ENCODE peak calls at places on chromosomes 7 and 10, in six cellular contexts. One of them, this sample, is unnamed.

GRCh38 chr10:74272288-74272687 is 121.3 kb downstream of the ADK start:
- DNase-seq in AG09319: no peak
- DNase-seq in right lobe of liver: no peak
- DNase-seq in stimulated activated CD8-positive, alpha-beta memory T cell treated with anti-CD3 and anti-CD28 coated beads, Interleukin-2, amount 100 ng/mL, for 1 hour: no peak
- DNase-seq in iPS-NIHi11: no peak
- DNase-seq in foreskin fibroblast: no peak
- DNase-seq in this sample: no peak

GRCh38 chr7:1698221-1698620 is 28.1 kb downstream of the ELFN1 start:
- DNase-seq in AG09319: no peak
- DNase-seq in right lobe of liver: no peak
- DNase-seq in stimulated activated CD8-positive, alpha-beta memory T cell treated with anti-CD3 and anti-CD28 coated beads, Interleukin-2, amount 100 ng/mL, for 1 hour: no peak
- DNase-seq in iPS-NIHi11: no peak
- DNase-seq in foreskin fibroblast: no peak
- DNase-seq in this sample: no peak

GRCh38 chr7:129969881-129970446 is 17.2 kb upstream of the UBE2H start:
- DNase-seq in AG09319: no peak
- DNase-seq in right lobe of liver: no peak
- DNase-seq in stimulated activated CD8-positive, alpha-beta memory T cell treated with anti-CD3 and anti-CD28 coated beads, Interleukin-2, amount 100 ng/mL, for 1 hour: no peak
- DNase-seq in iPS-NIHi11: no peak
- DNase-seq in foreskin fibroblast: peak; percentile 38
- DNase-seq in this sample: no peak

GRCh38 chr7:4739528-4739992 is 35.9 kb upstream of the AP5Z1 start:
- DNase-seq in AG09319: no peak
- DNase-seq in right lobe of liver: no peak
- DNase-seq in stimulated activated CD8-positive, alpha-beta memory T cell treated with anti-CD3 and anti-CD28 coated beads, Interleukin-2, amount 100 ng/mL, for 1 hour: no peak
- DNase-seq in iPS-NIHi11: no peak
- DNase-seq in foreskin fibroblast: no peak
- DNase-seq in this sample: no peak

GRCh38 chr7:129188372-129188891 is at the start of gene SMO:
- DNase-seq in AG09319: no peak
- DNase-seq in right lobe of liver: peak; percentile 74
- DNase-seq in stimulated activated CD8-positive, alpha-beta memory T cell treated with anti-CD3 and anti-CD28 coated beads, Interleukin-2, amount 100 ng/mL, for 1 hour: no peak
- DNase-seq in iPS-NIHi11: peak; percentile 95
- DNase-seq in foreskin fibroblast: no peak
- DNase-seq in this sample: no peak

GRCh38 chr7:70614237-70614984 is 517.5 kb upstream of the GALNT17 start:
- DNase-seq in AG09319: peak; percentile 2
- DNase-seq in right lobe of liver: peak; percentile 89
- DNase-seq in stimulated activated CD8-positive, alpha-beta memory T cell treated with anti-CD3 and anti-CD28 coated beads, Interleukin-2, amount 100 ng/mL, for 1 hour: no peak
- DNase-seq in iPS-NIHi11: peak; percentile 65
- DNase-seq in foreskin fibroblast: no peak
- DNase-seq in this sample: peak; percentile 46

GRCh38 chr7:151592868-151593486 is 73.3 kb upstream of the RHEB start:
- DNase-seq in AG09319: peak; percentile 60
- DNase-seq in right lobe of liver: no peak
- DNase-seq in stimulated activated CD8-positive, alpha-beta memory T cell treated with anti-CD3 and anti-CD28 coated beads, Interleukin-2, amount 100 ng/mL, for 1 hour: no peak
- DNase-seq in iPS-NIHi11: no peak
- DNase-seq in foreskin fibroblast: peak; percentile 87
- DNase-seq in this sample: peak; percentile 19

GRCh38 chr7:2614646-2615330 is 17.0 kb upstream of the TTYH3 start:
- DNase-seq in AG09319: peak; percentile 52
- DNase-seq in right lobe of liver: no peak
- DNase-seq in stimulated activated CD8-positive, alpha-beta memory T cell treated with anti-CD3 and anti-CD28 coated beads, Interleukin-2, amount 100 ng/mL, for 1 hour: no peak
- DNase-seq in iPS-NIHi11: no peak
- DNase-seq in foreskin fibroblast: no peak
- DNase-seq in this sample: no peak

GRCh38 chr10:96826438-96826837 is 5.7 kb upstream of the LCOR start:
- DNase-seq in AG09319: no peak
- DNase-seq in right lobe of liver: no peak
- DNase-seq in stimulated activated CD8-positive, alpha-beta memory T cell treated with anti-CD3 and anti-CD28 coated beads, Interleukin-2, amount 100 ng/mL, for 1 hour: no peak
- DNase-seq in iPS-NIHi11: no peak
- DNase-seq in foreskin fibroblast: no peak
- DNase-seq in this sample: no peak

GRCh38 chr10:45376364-45376801 is 2.4 kb downstream of the ALOX5 start:
- DNase-seq in AG09319: no peak
- DNase-seq in right lobe of liver: no peak
- DNase-seq in stimulated activated CD8-positive, alpha-beta memory T cell treated with anti-CD3 and anti-CD28 coated beads, Interleukin-2, amount 100 ng/mL, for 1 hour: no peak
- DNase-seq in iPS-NIHi11: no peak
- DNase-seq in foreskin fibroblast: no peak
- DNase-seq in this sample: no peak

GRCh38 chr7:23357190-23358093 is 58.3 kb downstream of the MALSU1 start:
- DNase-seq in AG09319: no peak
- DNase-seq in right lobe of liver: no peak
- DNase-seq in stimulated activated CD8-positive, alpha-beta memory T cell treated with anti-CD3 and anti-CD28 coated beads, Interleukin-2, amount 100 ng/mL, for 1 hour: no peak
- DNase-seq in iPS-NIHi11: no peak
- DNase-seq in foreskin fibroblast: peak; percentile 42
- DNase-seq in this sample: no peak

GRCh38 chr7:26598867-26599266 is 265.5 kb downstream of the SKAP2 start:
- DNase-seq in AG09319: no peak
- DNase-seq in right lobe of liver: no peak
- DNase-seq in stimulated activated CD8-positive, alpha-beta memory T cell treated with anti-CD3 and anti-CD28 coated beads, Interleukin-2, amount 100 ng/mL, for 1 hour: no peak
- DNase-seq in iPS-NIHi11: no peak
- DNase-seq in foreskin fibroblast: no peak
- DNase-seq in this sample: no peak

GRCh38 chr7:17963281-17963680 is 23.0 kb upstream of the SNX13 start:
- DNase-seq in AG09319: peak; percentile 57
- DNase-seq in right lobe of liver: no peak
- DNase-seq in stimulated activated CD8-positive, alpha-beta memory T cell treated with anti-CD3 and anti-CD28 coated beads, Interleukin-2, amount 100 ng/mL, for 1 hour: no peak
- DNase-seq in iPS-NIHi11: no peak
- DNase-seq in foreskin fibroblast: peak; percentile 85
- DNase-seq in this sample: no peak

This sample was measured in thoracic aorta.